ENCODE peak calls at places on chromosome 9, in five cellular contexts. K is neuronal stem cell, U is cardiac muscle cell, Z is heart right ventricle, T is body of pancreas. P is an unnamed sample. For H3K36me3, the result is how much of the 10 kb centered on the place peaks cover.

GRCh38 chr9:95529910-95530309 is 13.1 kb upstream of the PTCH1 start:
- DNase-seq in K (no peak), Z (no peak), U (no peak), T (no peak), P (no peak)

GRCh38 chr9:100087218-100087617 is 11.6 kb downstream of the ERP44 start:
- DNase-seq in T (no peak), Z (no peak), U (no peak), K (no peak), P (no peak)

GRCh38 chr9:36450110-36450732 is 50.2 kb upstream of the RNF38 start:
- DNase-seq in K (peak), Z (no peak), U (peak), T (peak), P (no peak)

GRCh38 chr9:108880917-108881316 is 18.9 kb downstream of the ACTL7A start:
- DNase-seq in K (no peak), Z (no peak), U (no peak), T (no peak), P (no peak)

GRCh38 chr9:86034863-86035734 is 64.3 kb downstream of the GOLM1 start:
- DNase-seq in K (no peak), Z (no peak), T (peak), U (peak), P (peak)

GRCh38 chr9:127763918-127764384 is 14.5 kb downstream of the SH2D3C start:
- DNase-seq in U (no peak), Z (peak), K (peak), T (peak), P (peak)

GRCh38 chr9:131744171-131744714 is 4.4 kb upstream of the RAPGEF1 start:
- DNase-seq in T (peak), K (no peak), U (no peak), Z (no peak), P (no peak)

GRCh38 chr9:131840220-131840619 is 100.3 kb upstream of the RAPGEF1 start:
- DNase-seq in T (no peak), Z (no peak), U (no peak), K (no peak), P (peak)

GRCh38 chr9:132319421-132320110 is 35.2 kb downstream of the SETX start:
- DNase-seq in Z (no peak), K (peak), T (no peak), U (peak), P (peak)

GRCh38 chr9:100427366-100428263 is 672 bp downstream of the MSANTD3 start:
- DNase-seq in U (peak), Z (peak), K (peak), T (peak), P (no peak)

GRCh38 chr9:136538599-136539426 is 7.0 kb downstream of the NOTCH1 start:
- DNase-seq in Z (no peak), T (no peak), U (no peak), K (no peak), P (no peak)

GRCh38 chr9:93948456-93949072 is 6.6 kb downstream of the BARX1 start:
- DNase-seq in K (no peak), T (no peak), U (no peak), Z (no peak), P (peak)
- H3K4me3 ChIP-seq in K (no peak), T (no peak), U (no peak), Z (no peak), P (peak)

GRCh38 chr9:98882569-98882923 is 61.2 kb upstream of the COL15A1 start:
- DNase-seq in T (no peak), Z (no peak), K (no peak), U (no peak), P (no peak)
- H3K36me3 ChIP-seq in T (under half), Z (under half), K (under half), U (under half), P (under half)

GRCh38 chr9:129608561-129609481 is 12.1 kb downstream of the C9orf50 start:
- DNase-seq in U (no peak), T (no peak), Z (no peak), K (no peak), P (peak)
- H3K4me3 ChIP-seq in U (no peak), T (no peak), Z (no peak), K (no peak), P (no peak)

DNA sequence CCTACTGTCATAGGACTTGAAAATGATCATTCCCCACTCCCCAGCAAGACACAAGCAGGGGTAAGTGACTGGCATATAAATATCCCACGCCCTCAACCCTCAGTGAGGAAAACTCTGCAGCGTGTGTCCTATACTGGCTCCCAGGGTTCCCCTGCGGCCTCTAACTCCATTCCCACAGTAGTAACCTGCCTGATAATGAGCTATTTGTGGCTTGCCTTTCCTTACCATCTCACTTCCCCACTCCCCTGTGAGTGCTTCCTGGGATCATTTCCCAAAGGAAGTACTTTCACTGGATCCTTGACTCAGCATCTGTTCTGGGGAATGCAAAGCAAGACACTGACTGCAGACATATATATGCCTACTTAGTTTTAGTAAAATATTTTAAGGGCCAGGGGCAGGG is 14.3 kb downstream of the CDC14B start:
- DNase-seq in T (no peak), Z (no peak), K (no peak), U (peak), P (no peak)
- H3K36me3 ChIP-seq in T (under half), Z (under half), K (under half), U (under half), P (under half)

DNA sequence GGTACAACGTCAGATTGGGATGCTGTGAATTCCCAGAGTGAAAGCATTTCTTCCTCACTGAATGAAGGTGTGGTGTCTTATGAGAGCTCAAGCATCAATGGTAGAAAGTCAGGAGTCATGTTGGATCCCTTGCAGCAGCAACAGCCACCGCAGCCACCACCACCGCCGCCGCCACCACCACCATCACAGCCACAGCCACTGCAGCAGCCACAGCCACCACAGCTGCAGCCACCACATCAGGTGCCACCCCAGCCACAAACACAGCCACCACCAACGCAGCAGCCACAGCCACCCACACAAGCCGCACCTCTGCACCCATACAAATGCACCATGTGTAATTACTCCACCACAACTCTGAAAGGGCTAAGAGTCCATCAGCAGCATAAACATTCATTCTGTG is 62.4 kb downstream of the ZNF462 start:
- DNase-seq in T (no peak), Z (no peak), K (no peak), U (no peak), P (no peak)
- H3K4me3 ChIP-seq in T (no peak), Z (no peak), K (no peak), U (no peak), P (no peak)

P was measured in H7.